ENCODE peak calls at places on chromosomes 4 and X, in ten cellular contexts. One of them, this sample, is unnamed.

GRCh38 chr4:39045791-39046221 is 13.6 kb upstream of the TMEM156 start:
- DNase-seq in AG04450: no peak
- DNase-seq in MM.1S: no peak
- DNase-seq in nephron progenitor cell: no peak
- DNase-seq in body of pancreas: no peak
- DNase-seq in tibial nerve: no peak
- DNase-seq in brain microvascular endothelial cell: peak
- DNase-seq in fibroblast of mammary gland: no peak
- DNase-seq in breast epithelium: no peak
- DNase-seq in HFF-Myc: no peak
- DNase-seq in this sample: peak

GRCh38 chrX:32185160-32185559 is 1026.2 kb downstream of the DMD start:
- DNase-seq in AG04450: no peak
- DNase-seq in MM.1S: no peak
- DNase-seq in nephron progenitor cell: no peak
- DNase-seq in body of pancreas: no peak
- DNase-seq in tibial nerve: no peak
- DNase-seq in brain microvascular endothelial cell: no peak
- DNase-seq in fibroblast of mammary gland: no peak
- DNase-seq in breast epithelium: no peak
- DNase-seq in HFF-Myc: no peak
- DNase-seq in this sample: peak

GRCh38 chr4:90852232-90852631 is 725.0 kb downstream of the CCSER1 start:
- DNase-seq in AG04450: no peak
- DNase-seq in MM.1S: no peak
- DNase-seq in nephron progenitor cell: peak
- DNase-seq in body of pancreas: no peak
- DNase-seq in tibial nerve: no peak
- DNase-seq in brain microvascular endothelial cell: no peak
- DNase-seq in fibroblast of mammary gland: no peak
- DNase-seq in breast epithelium: no peak
- DNase-seq in HFF-Myc: no peak
- DNase-seq in this sample: no peak

GRCh38 chr4:175656615-175657014 is 155.4 kb downstream of the GPM6A start:
- DNase-seq in AG04450: no peak
- DNase-seq in MM.1S: peak
- DNase-seq in nephron progenitor cell: no peak
- DNase-seq in body of pancreas: no peak
- DNase-seq in tibial nerve: no peak
- DNase-seq in brain microvascular endothelial cell: no peak
- DNase-seq in fibroblast of mammary gland: no peak
- DNase-seq in breast epithelium: no peak
- DNase-seq in HFF-Myc: no peak
- DNase-seq in this sample: peak

GRCh38 chr4:100428051-100428450 is 89.8 kb downstream of the EMCN start:
- DNase-seq in AG04450: no peak
- DNase-seq in MM.1S: no peak
- DNase-seq in nephron progenitor cell: no peak
- DNase-seq in body of pancreas: no peak
- DNase-seq in tibial nerve: no peak
- DNase-seq in brain microvascular endothelial cell: peak
- DNase-seq in fibroblast of mammary gland: peak
- DNase-seq in breast epithelium: no peak
- DNase-seq in HFF-Myc: peak
- DNase-seq in this sample: peak

GRCh38 chr4:72954811-72955210 is 114.7 kb downstream of the COX18 start:
- DNase-seq in AG04450: no peak
- DNase-seq in MM.1S: no peak
- DNase-seq in nephron progenitor cell: no peak
- DNase-seq in body of pancreas: no peak
- DNase-seq in tibial nerve: no peak
- DNase-seq in brain microvascular endothelial cell: no peak
- DNase-seq in fibroblast of mammary gland: no peak
- DNase-seq in breast epithelium: no peak
- DNase-seq in HFF-Myc: no peak
- DNase-seq in this sample: no peak

GRCh38 chr4:185019451-185020292 is 1.4 kb downstream of the HELT start:
- DNase-seq in AG04450: no peak
- DNase-seq in MM.1S: no peak
- DNase-seq in nephron progenitor cell: peak
- DNase-seq in body of pancreas: no peak
- DNase-seq in tibial nerve: no peak
- DNase-seq in brain microvascular endothelial cell: no peak
- DNase-seq in fibroblast of mammary gland: no peak
- DNase-seq in breast epithelium: no peak
- DNase-seq in HFF-Myc: no peak
- DNase-seq in this sample: no peak

GRCh38 chr4:38896940-38897339 is 29.3 kb downstream of the FAM114A1 start:
- DNase-seq in AG04450: no peak
- DNase-seq in MM.1S: no peak
- DNase-seq in nephron progenitor cell: no peak
- DNase-seq in body of pancreas: no peak
- DNase-seq in tibial nerve: no peak
- DNase-seq in brain microvascular endothelial cell: no peak
- DNase-seq in fibroblast of mammary gland: peak
- DNase-seq in breast epithelium: no peak
- DNase-seq in HFF-Myc: no peak
- DNase-seq in this sample: no peak

GRCh38 chr4:161894493-161895167 is 269.2 kb downstream of the FSTL5 start:
- DNase-seq in AG04450: no peak
- DNase-seq in MM.1S: no peak
- DNase-seq in nephron progenitor cell: no peak
- DNase-seq in body of pancreas: no peak
- DNase-seq in tibial nerve: no peak
- DNase-seq in brain microvascular endothelial cell: no peak
- DNase-seq in fibroblast of mammary gland: no peak
- DNase-seq in breast epithelium: no peak
- DNase-seq in HFF-Myc: no peak
- DNase-seq in this sample: peak

GRCh38 chrX:1451251-1451675 is 1.4 kb downstream of the ASMTL start:
- DNase-seq in AG04450: no peak
- DNase-seq in MM.1S: no peak
- DNase-seq in nephron progenitor cell: no peak
- DNase-seq in body of pancreas: no peak
- DNase-seq in tibial nerve: no peak
- DNase-seq in brain microvascular endothelial cell: no peak
- DNase-seq in fibroblast of mammary gland: no peak
- DNase-seq in breast epithelium: no peak
- DNase-seq in HFF-Myc: no peak
- DNase-seq in this sample: no peak

GRCh38 chr4:185925910-185926360 is 113.9 kb upstream of the SORBS2 start:
- DNase-seq in AG04450: no peak
- DNase-seq in MM.1S: no peak
- DNase-seq in nephron progenitor cell: no peak
- DNase-seq in body of pancreas: no peak
- DNase-seq in tibial nerve: no peak
- DNase-seq in brain microvascular endothelial cell: no peak
- DNase-seq in fibroblast of mammary gland: no peak
- DNase-seq in breast epithelium: no peak
- DNase-seq in HFF-Myc: no peak
- DNase-seq in this sample: no peak

GRCh38 chr4:6540879-6541278 is 34.1 kb upstream of the MAN2B2 start:
- DNase-seq in AG04450: no peak
- DNase-seq in MM.1S: no peak
- DNase-seq in nephron progenitor cell: no peak
- DNase-seq in body of pancreas: no peak
- DNase-seq in tibial nerve: no peak
- DNase-seq in brain microvascular endothelial cell: no peak
- DNase-seq in fibroblast of mammary gland: no peak
- DNase-seq in breast epithelium: no peak
- DNase-seq in HFF-Myc: no peak
- DNase-seq in this sample: no peak

GRCh38 chr4:89177807-89178206 is 66.5 kb downstream of the TIGD2 start:
- DNase-seq in AG04450: no peak
- DNase-seq in MM.1S: no peak
- DNase-seq in nephron progenitor cell: no peak
- DNase-seq in body of pancreas: no peak
- DNase-seq in tibial nerve: no peak
- DNase-seq in brain microvascular endothelial cell: no peak
- DNase-seq in fibroblast of mammary gland: peak
- DNase-seq in breast epithelium: no peak
- DNase-seq in HFF-Myc: no peak
- DNase-seq in this sample: no peak

GRCh38 chr4:69026974-69027373 is 69.3 kb upstream of the UGT2B7 start:
- DNase-seq in AG04450: no peak
- DNase-seq in MM.1S: no peak
- DNase-seq in nephron progenitor cell: no peak
- DNase-seq in body of pancreas: no peak
- DNase-seq in tibial nerve: no peak
- DNase-seq in brain microvascular endothelial cell: no peak
- DNase-seq in fibroblast of mammary gland: no peak
- DNase-seq in breast epithelium: no peak
- DNase-seq in HFF-Myc: no peak
- DNase-seq in this sample: no peak

GRCh38 chr4:24067781-24068193 is 177.9 kb upstream of the PPARGC1A start:
- DNase-seq in AG04450: peak
- DNase-seq in MM.1S: no peak
- DNase-seq in nephron progenitor cell: no peak
- DNase-seq in body of pancreas: peak
- DNase-seq in tibial nerve: peak
- DNase-seq in brain microvascular endothelial cell: peak
- DNase-seq in fibroblast of mammary gland: peak
- DNase-seq in breast epithelium: peak
- DNase-seq in HFF-Myc: peak
- DNase-seq in this sample: peak

GRCh38 chr4:146545102-146545501 is 23.4 kb upstream of the SLC10A7 start:
- DNase-seq in AG04450: no peak
- DNase-seq in MM.1S: peak
- DNase-seq in nephron progenitor cell: no peak
- DNase-seq in body of pancreas: no peak
- DNase-seq in tibial nerve: no peak
- DNase-seq in brain microvascular endothelial cell: peak
- DNase-seq in fibroblast of mammary gland: peak
- DNase-seq in breast epithelium: no peak
- DNase-seq in HFF-Myc: no peak
- DNase-seq in this sample: peak

GRCh38 chrX:109839694-109840358 is 106.8 kb upstream of the ACSL4 start:
- DNase-seq in AG04450: no peak
- DNase-seq in MM.1S: no peak
- DNase-seq in nephron progenitor cell: peak
- DNase-seq in body of pancreas: peak
- DNase-seq in tibial nerve: no peak
- DNase-seq in brain microvascular endothelial cell: peak
- DNase-seq in fibroblast of mammary gland: peak
- DNase-seq in breast epithelium: no peak
- DNase-seq in HFF-Myc: no peak
- DNase-seq in this sample: peak
- TF ChIP-seq CTCF in AG04450: no peak
- TF ChIP-seq CTCF in MM.1S: no peak
- TF ChIP-seq CTCF in nephron progenitor cell: peak
- TF ChIP-seq CTCF in body of pancreas: no peak
- TF ChIP-seq CTCF in tibial nerve: no peak
- TF ChIP-seq CTCF in brain microvascular endothelial cell: peak
- TF ChIP-seq CTCF in fibroblast of mammary gland: peak
- TF ChIP-seq CTCF in breast epithelium: no peak
- TF ChIP-seq CTCF in HFF-Myc: peak
- TF ChIP-seq CTCF in this sample: peak

GRCh38 chr4:99159699-99160098 is 15.6 kb upstream of the ADH4 start:
- DNase-seq in AG04450: no peak
- DNase-seq in MM.1S: no peak
- DNase-seq in nephron progenitor cell: no peak
- DNase-seq in body of pancreas: no peak
- DNase-seq in tibial nerve: no peak
- DNase-seq in brain microvascular endothelial cell: no peak
- DNase-seq in fibroblast of mammary gland: peak
- DNase-seq in breast epithelium: no peak
- DNase-seq in HFF-Myc: no peak
- DNase-seq in this sample: peak
- TF ChIP-seq CTCF in AG04450: peak
- TF ChIP-seq CTCF in MM.1S: no peak
- TF ChIP-seq CTCF in nephron progenitor cell: no peak
- TF ChIP-seq CTCF in body of pancreas: no peak
- TF ChIP-seq CTCF in tibial nerve: no peak
- TF ChIP-seq CTCF in brain microvascular endothelial cell: no peak
- TF ChIP-seq CTCF in fibroblast of mammary gland: peak
- TF ChIP-seq CTCF in breast epithelium: no peak
- TF ChIP-seq CTCF in HFF-Myc: no peak
- TF ChIP-seq CTCF in this sample: peak

DNA sequence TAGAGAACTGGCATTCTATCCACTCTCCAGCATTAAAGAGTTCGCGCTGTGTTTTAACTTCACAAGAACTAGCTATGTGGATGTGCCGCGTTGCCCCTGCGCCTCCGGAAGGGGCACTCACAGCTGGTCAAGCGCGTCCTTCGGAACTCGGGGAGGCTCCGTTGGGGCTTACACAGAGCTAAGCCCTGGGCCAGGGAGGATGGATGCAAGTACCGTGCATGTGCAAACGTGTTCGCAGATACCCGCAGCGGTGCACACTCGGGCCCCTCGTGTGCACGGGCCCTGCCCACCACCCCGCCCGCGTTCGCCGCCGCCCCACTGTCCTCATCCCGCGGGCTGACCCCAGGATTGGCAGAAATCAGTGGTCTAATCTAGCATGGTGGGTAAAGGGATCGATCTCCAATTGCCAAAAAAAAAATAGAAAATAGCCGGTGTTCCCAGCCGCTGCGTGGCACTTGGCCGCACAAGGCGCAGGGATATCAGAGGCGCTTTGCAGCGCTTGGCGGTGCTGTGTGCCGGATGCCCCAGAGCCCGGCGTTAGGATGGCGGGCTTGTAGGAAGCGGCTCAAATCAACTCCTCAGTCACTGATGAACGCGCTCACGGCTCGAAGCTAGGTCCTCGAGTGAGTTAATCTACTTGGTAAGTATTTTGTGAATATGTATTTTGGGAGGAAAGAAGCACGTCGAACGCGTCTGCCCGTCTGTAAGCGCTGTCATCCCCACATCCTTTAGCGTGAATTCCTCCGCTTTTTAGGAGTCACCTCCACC is 988 bp upstream of the PCDH10 start:
- DNase-seq in AG04450: no peak
- DNase-seq in MM.1S: no peak
- DNase-seq in nephron progenitor cell: peak
- DNase-seq in body of pancreas: no peak
- DNase-seq in tibial nerve: no peak
- DNase-seq in brain microvascular endothelial cell: peak
- DNase-seq in fibroblast of mammary gland: peak
- DNase-seq in breast epithelium: no peak
- DNase-seq in HFF-Myc: no peak
- DNase-seq in this sample: no peak
- TF ChIP-seq CTCF in AG04450: peak
- TF ChIP-seq CTCF in MM.1S: no peak
- TF ChIP-seq CTCF in nephron progenitor cell: peak
- TF ChIP-seq CTCF in body of pancreas: no peak
- TF ChIP-seq CTCF in tibial nerve: no peak
- TF ChIP-seq CTCF in brain microvascular endothelial cell: peak
- TF ChIP-seq CTCF in fibroblast of mammary gland: no peak
- TF ChIP-seq CTCF in breast epithelium: no peak
- TF ChIP-seq CTCF in HFF-Myc: no peak
- TF ChIP-seq CTCF in this sample: no peak

DNA sequence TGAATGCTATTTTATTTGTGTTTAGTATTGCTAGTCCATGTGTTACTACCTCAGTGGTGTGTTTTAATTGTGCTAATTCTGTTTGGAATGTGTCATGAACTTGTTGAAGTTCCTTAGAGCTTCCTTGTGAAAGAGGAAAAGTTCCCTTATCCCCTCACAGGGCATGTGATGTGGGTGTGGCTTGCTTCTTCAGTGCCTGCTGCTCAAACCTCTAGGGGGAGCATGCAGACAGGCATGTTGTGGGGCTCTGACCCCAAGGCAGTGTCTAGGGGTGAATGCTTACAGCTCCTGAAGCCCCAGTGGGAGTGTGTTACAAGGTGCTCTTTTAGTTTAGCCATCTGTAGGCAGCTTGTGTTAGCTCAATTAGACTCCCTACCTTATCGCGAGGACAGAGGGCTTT is 86.5 kb downstream of the MAGED4 start:
- DNase-seq in AG04450: no peak
- DNase-seq in MM.1S: peak
- DNase-seq in nephron progenitor cell: peak
- DNase-seq in body of pancreas: peak
- DNase-seq in tibial nerve: no peak
- DNase-seq in brain microvascular endothelial cell: no peak
- DNase-seq in fibroblast of mammary gland: peak
- DNase-seq in breast epithelium: no peak
- DNase-seq in HFF-Myc: no peak
- DNase-seq in this sample: peak
- TF ChIP-seq CTCF in AG04450: peak
- TF ChIP-seq CTCF in MM.1S: peak
- TF ChIP-seq CTCF in nephron progenitor cell: peak
- TF ChIP-seq CTCF in body of pancreas: peak
- TF ChIP-seq CTCF in tibial nerve: no peak
- TF ChIP-seq CTCF in brain microvascular endothelial cell: peak
- TF ChIP-seq CTCF in fibroblast of mammary gland: peak
- TF ChIP-seq CTCF in breast epithelium: no peak
- TF ChIP-seq CTCF in HFF-Myc: peak
- TF ChIP-seq CTCF in this sample: no peak

This sample was measured in MCF 10A.